ENCODE peak calls at places on chromosomes 6 and 20, in five cellular contexts. E is SK-MEL-5, N is D341Med, T is left lung, P is GM12892. I is an unnamed sample.

GRCh38 chr6:55974688-55975087 is 99.3 kb upstream of the BMP5 start:
- DNase-seq in P (no peak), N (no peak), T (no peak), E (no peak), I (no peak)

GRCh38 chr6:140271759-140272377 is 897.4 kb upstream of the CITED2 start:
- DNase-seq in P (no peak), E (no peak), N (no peak), T (no peak), I (no peak)

GRCh38 chr20:57248132-57248797 is 18.2 kb downstream of the BMP7 start:
- DNase-seq in N (no peak), T (no peak), E (no peak), P (no peak), I (no peak)

GRCh38 chr6:91704531-91704930 is 1117.7 kb upstream of the MAP3K7 start:
- DNase-seq in T (no peak), N (no peak), P (no peak), E (no peak), I (no peak)

GRCh38 chr6:43982084-43982625 is 145.1 kb downstream of the MRPL14 start:
- DNase-seq in P (no peak), T (no peak), E (no peak), N (no peak), I (no peak)

GRCh38 chr20:37042986-37043972 is 52.5 kb downstream of the RBL1 start:
- DNase-seq in P (peak), E (no peak), N (no peak), T (no peak), I (no peak)

GRCh38 chr6:143241110-143241509 is 180.4 kb downstream of the AIG1 start:
- DNase-seq in T (no peak), P (no peak), N (no peak), E (no peak), I (no peak)

GRCh38 chr20:3777381-3777725 is 3.9 kb downstream of the SPEF1 start:
- DNase-seq in E (no peak), T (no peak), P (no peak), N (no peak), I (no peak)

GRCh38 chr6:143695106-143696059 is 17.6 kb downstream of the PHACTR2 start:
- DNase-seq in E (peak), P (no peak), T (no peak), N (no peak), I (no peak)

GRCh38 chr20:23205656-23206055 is 119.5 kb upstream of the CD93 start:
- DNase-seq in T (no peak), E (no peak), P (no peak), N (no peak), I (no peak)

GRCh38 chr6:81787313-81788068 is 35.0 kb upstream of the TENT5A start:
- DNase-seq in E (peak), P (no peak), N (no peak), T (no peak), I (no peak)